ENCODE peak calls at places on chromosomes 5 and 9, in four cellular contexts. T, C, K and Y are unnamed samples.

GRCh38 chr9:92727716-92728700 is 36.6 kb downstream of the BICD2 start:
- DNase-seq in K (no peak), T (no peak), C (no peak), Y (no peak)

GRCh38 chr5:54651482-54652076 is 134.0 kb downstream of the SNX18 start:
- DNase-seq in C (peak; percentile 65), K (no peak), T (peak; percentile 32), Y (no peak)

GRCh38 chr5:180424094-180424493 is 70.1 kb upstream of the CNOT6 start:
- DNase-seq in T (no peak), C (no peak), K (no peak), Y (no peak)

GRCh38 chr5:133754575-133755169 is 142.3 kb upstream of the FSTL4 start:
- DNase-seq in C (no peak), K (peak; percentile 49), T (peak; percentile 60), Y (no peak)

GRCh38 chr5:117859161-117859560 is 1129.2 kb downstream of the DTWD2 start:
- DNase-seq in C (no peak), K (no peak), T (no peak), Y (no peak)

GRCh38 chr9:38085308-38085707 is 16.3 kb upstream of the SHB start:
- DNase-seq in K (no peak), T (no peak), C (no peak), Y (no peak)

GRCh38 chr9:131037336-131038255 is 28.6 kb downstream of the LAMC3 start:
- DNase-seq in T (peak; percentile 77), C (no peak), K (no peak), Y (no peak)

GRCh38 chr5:132819468-132819867 is 6.4 kb downstream of the SOWAHA start:
- DNase-seq in T (no peak), C (no peak), K (no peak), Y (no peak)

GRCh38 chr5:42991477-42992034 is 48.6 kb downstream of the ANXA2R start:
- DNase-seq in T (no peak), K (no peak), C (no peak), Y (no peak)

GRCh38 chr9:129407905-129408452 is 212.9 kb downstream of the C9orf50 start:
- DNase-seq in T (no peak), C (no peak), K (no peak), Y (no peak)

GRCh38 chr9:95386843-95387242 is 69.3 kb upstream of the FANCC start:
- DNase-seq in K (no peak), C (no peak), T (no peak), Y (no peak)

GRCh38 chr9:113520109-113520642 is 56.6 kb downstream of the RGS3 start:
- DNase-seq in C (no peak), K (no peak), T (no peak), Y (no peak)

GRCh38 chr5:178460598-178461425 is 129.4 kb downstream of the COL23A1 start:
- DNase-seq in K (peak; percentile 30), C (peak; percentile 69), T (peak; percentile 82), Y (no peak)

GRCh38 chr5:135869151-135869737 is 26.4 kb downstream of the IL9 start:
- DNase-seq in T (no peak), K (no peak), C (no peak), Y (no peak)

GRCh38 chr5:138706655-138707480 is 46.4 kb upstream of the CTNNA1 start:
- DNase-seq in K (peak; percentile 87), C (no peak), T (no peak), Y (peak; percentile 56)

GRCh38 chr9:108057421-108058136 is 568.0 kb upstream of the KLF4 start:
- DNase-seq in K (peak; percentile 83), C (no peak), T (no peak), Y (peak; percentile 85)

GRCh38 chr5:177447066-177447610 is 524 bp downstream of the PRR7 start:
- DNase-seq in T (peak; percentile 71), K (peak; percentile 59), C (no peak), Y (no peak)

GRCh38 chr5:179623906-179624741 is 653 bp upstream of the HNRNPH1 start:
- DNase-seq in K (peak; percentile 87), C (no peak), T (no peak), Y (peak; percentile 62)

GRCh38 chr5:139980765-139981164 is 62.3 kb downstream of the NRG2 start:
- DNase-seq in C (no peak), T (no peak), K (no peak), Y (no peak)

GRCh38 chr9:115883467-115884329 is 269.9 kb upstream of the PAPPA start:
- DNase-seq in C (no peak), K (peak; percentile 42), T (peak; percentile 47), Y (no peak)

GRCh38 chr9:98132158-98132557 is 13.1 kb upstream of the TRIM14 start:
- DNase-seq in C (no peak), K (no peak), T (no peak), Y (no peak)

GRCh38 chr9:87872079-87872624 is 10.5 kb upstream of the SPATA31E1 start:
- DNase-seq in T (peak; percentile 6), K (no peak), C (no peak), Y (no peak)

GRCh38 chr5:173785866-173786265 is 102.3 kb upstream of the CPEB4 start:
- DNase-seq in C (no peak), K (no peak), T (no peak), Y (no peak)

GRCh38 chr5:10364186-10364689 is 10.7 kb downstream of the MARCHF6 start:
- DNase-seq in C (no peak), T (no peak), K (no peak), Y (no peak)

GRCh38 chr5:139374909-139375308 is 8.2 kb downstream of the SLC23A1 start:
- DNase-seq in K (no peak), T (no peak), C (no peak), Y (no peak)

GRCh38 chr5:143404416-143405062 is 1.1 kb upstream of the NR3C1 start:
- DNase-seq in K (peak; percentile 89), C (peak; percentile 60), T (peak; percentile 66), Y (no peak)

GRCh38 chr5:318341-318897 is 3.1 kb upstream of the AHRR start:
- DNase-seq in C (no peak), K (peak; percentile 54), T (no peak), Y (no peak)

GRCh38 chr5:16726538-16726946 is 109.7 kb upstream of the RETREG1 start:
- DNase-seq in K (no peak), T (no peak), C (no peak), Y (no peak)